ENCODE peak calls at places on chromosome 6, in ten cellular contexts. R is NCI-H510A treated with DMSO at 0.1 percent for 48 hours; H is stimulated activated CD8-positive, alpha-beta memory T cell treated with anti-CD3 and anti-CD28 coated beads, Interleukin-2, amount 100 ng/mL, for 1 hour; L is ELR; D is EL; S is DMS153; B is NCI-H1417; G is NCI-H1930; J is stimulated activated CD4-positive, alpha-beta T cell treated with anti-CD3 and anti-CD28 coated beads, TNF-alpha, amount 100 ng/mL, for 24 hours; A is substantia nigra. I is an unnamed sample.

GRCh38 chr6:136846046-136846445 is 23.7 kb downstream of the PEX7 start:
- DNase-seq in L (peak; percentile 72), G (no peak), A (no peak), R (no peak), B (peak; percentile 39), D (peak; percentile 52), H (no peak), J (no peak), S (peak; percentile 15), I (no peak)

GRCh38 chr6:48429021-48429420 is 318.0 kb upstream of the PTCHD4 start:
- DNase-seq in J (no peak), A (no peak), S (peak; percentile 99), H (no peak), B (no peak), G (no peak), L (no peak), D (no peak), R (peak; percentile 96), I (no peak)

GRCh38 chr6:151101116-151101810 is 138.5 kb upstream of the AKAP12 start:
- DNase-seq in H (no peak), L (no peak), D (no peak), J (no peak), R (no peak), B (no peak), S (no peak), A (no peak), G (no peak), I (no peak)

GRCh38 chr6:151044465-151045441 is 179.3 kb downstream of the MTHFD1L start:
- DNase-seq in B (peak; percentile 83), R (peak; percentile 51), G (no peak), L (peak; percentile 88), J (no peak), S (peak; percentile 87), A (no peak), D (peak; percentile 89), H (no peak), I (peak; percentile 74)

GRCh38 chr6:158666637-158667359 is 16.9 kb downstream of the SYTL3 start:
- DNase-seq in B (no peak), G (no peak), H (no peak), A (no peak), S (no peak), R (peak; percentile 80), D (no peak), L (no peak), J (no peak), I (no peak)

GRCh38 chr6:82761674-82762345 is 303.8 kb downstream of the UBE3D start:
- DNase-seq in D (no peak), B (no peak), J (no peak), S (no peak), A (no peak), R (no peak), G (no peak), H (no peak), L (no peak), I (no peak)

GRCh38 chr6:118768904-118769325 is 117.5 kb upstream of the CEP85L start:
- DNase-seq in S (no peak), J (peak; percentile 26), R (no peak), H (no peak), D (no peak), A (no peak), L (no peak), G (no peak), B (no peak), I (no peak)

GRCh38 chr6:43924222-43924702 is 154.3 kb downstream of the VEGFA start:
- DNase-seq in B (no peak), S (no peak), H (peak; percentile 31), L (peak; percentile 28), R (no peak), D (peak; percentile 30), G (no peak), A (peak; percentile 9), J (peak; percentile 57), I (no peak)

GRCh38 chr6:162371133-162371532 is 356.4 kb downstream of the PRKN start:
- DNase-seq in D (no peak), S (no peak), R (no peak), L (peak; percentile 7), J (no peak), A (no peak), B (no peak), G (peak; percentile 20), H (no peak), I (no peak)

GRCh38 chr6:3740551-3741476 is 10.7 kb downstream of the PXDC1 start:
- DNase-seq in B (peak; percentile 30), H (no peak), L (no peak), D (no peak), R (no peak), J (no peak), G (no peak), S (no peak), A (no peak), I (no peak)

GRCh38 chr6:127484207-127484858 is 25.1 kb upstream of the KIAA0408 start:
- DNase-seq in B (no peak), A (no peak), S (no peak), J (no peak), R (no peak), L (peak; percentile 76), H (no peak), D (peak; percentile 78), G (no peak), I (no peak)

GRCh38 chr6:15736023-15736696 is 73.3 kb upstream of the DTNBP1 start:
- DNase-seq in B (no peak), A (no peak), R (no peak), D (no peak), G (no peak), J (no peak), H (no peak), L (no peak), S (no peak), I (no peak)

GRCh38 chr6:51398064-51398740 is 579.5 kb downstream of the TFAP2B start:
- DNase-seq in H (no peak), L (peak; percentile 9), D (no peak), B (peak; percentile 62), A (no peak), J (no peak), S (peak; percentile 100), G (no peak), R (peak; percentile 89), I (no peak)

GRCh38 chr6:170347975-170348374 is 41.4 kb downstream of the FAM120B start:
- DNase-seq in S (no peak), B (no peak), J (no peak), R (no peak), A (no peak), L (no peak), D (no peak), G (no peak), H (no peak), I (no peak)

GRCh38 chr6:125995972-125996580 is 9.7 kb downstream of the TRMT11 start:
- DNase-seq in B (peak; percentile 55), H (peak; percentile 46), A (peak; percentile 63), R (peak; percentile 34), G (peak; percentile 45), S (peak; percentile 53), J (peak; percentile 56), L (peak; percentile 77), D (peak; percentile 67), I (peak; percentile 50)

GRCh38 chr6:147837540-147837939 is 329.1 kb downstream of the SAMD5 start:
- DNase-seq in A (no peak), J (no peak), G (no peak), B (no peak), D (no peak), H (no peak), L (peak; percentile 1), S (no peak), R (no peak), I (no peak)

GRCh38 chr6:41723178-41723935 is 12.1 kb downstream of the TFEB start:
- DNase-seq in G (no peak), R (peak; percentile 70), A (no peak), S (peak; percentile 66), H (no peak), D (peak; percentile 93), B (no peak), L (peak; percentile 93), J (no peak), I (peak; percentile 84)

I was measured in psoas muscle.